ENCODE peak calls at places on chromosomes 11 and 22, in nine cellular contexts. S is fibroblast of pulmonary artery, B is nucleus accumbens, P is amniotic stem cell, O is lower leg skin, X is heart left ventricle, N is iris pigment epithelial cell, W is NCI-H1105, Z is putamen. G is an unnamed sample.

GRCh38 chr11:57345555-57346151 is 7.5 kb downstream of the P2RX3 start:
- DNase-seq in S (peak), B (peak), P (no peak), O (peak), X (peak), N (peak), W (peak), Z (peak), G (no peak)

GRCh38 chr11:119189393-119189792 is 4.1 kb downstream of the NHERF4 start:
- DNase-seq in S (no peak), B (no peak), P (no peak), O (no peak), X (no peak), N (no peak), W (no peak), Z (no peak), G (no peak)

GRCh38 chr11:69355346-69355940 is 61.5 kb downstream of the MYEOV start:
- DNase-seq in S (no peak), B (no peak), P (no peak), O (peak), X (no peak), N (no peak), W (no peak), Z (no peak), G (peak)

GRCh38 chr11:36818410-36818809 is 220.4 kb upstream of the RAG2 start:
- DNase-seq in S (no peak), B (no peak), P (no peak), O (no peak), X (no peak), N (no peak), W (no peak), Z (no peak), G (no peak)

GRCh38 chr11:2890466-2891241 is 5.1 kb upstream of the CDKN1C start:
- DNase-seq in S (peak), B (no peak), P (no peak), O (no peak), X (peak), N (peak), W (no peak), Z (no peak), G (no peak)

GRCh38 chr22:46149493-46149997 is 781 bp upstream of the PPARA start:
- DNase-seq in S (peak), B (peak), P (no peak), O (no peak), X (peak), N (peak), W (peak), Z (peak), G (peak)

GRCh38 chr22:48885271-48885918 is 942.3 kb downstream of the BRD1 start:
- DNase-seq in S (no peak), B (no peak), P (no peak), O (peak), X (no peak), N (no peak), W (no peak), Z (no peak), G (peak)

GRCh38 chr11:11148104-11148509 is 204.9 kb downstream of the CSNK2A3 start:
- DNase-seq in S (peak), B (no peak), P (peak), O (peak), X (peak), N (peak), W (no peak), Z (peak), G (peak)

GRCh38 chr11:6443269-6444003 is 2.6 kb upstream of the HPX start:
- DNase-seq in S (peak), B (peak), P (no peak), O (peak), X (peak), N (peak), W (peak), Z (peak), G (peak)

GRCh38 chr11:27699926-27700350 is 317 bp downstream of the BDNF start:
- DNase-seq in S (no peak), B (no peak), P (no peak), O (peak), X (no peak), N (peak), W (no peak), Z (no peak), G (no peak)

GRCh38 chr22:10727393-10727792 is 4800.6 kb upstream of the OR11H1 start:
- DNase-seq in S (no peak), B (no peak), P (no peak), O (no peak), X (no peak), N (no peak), W (no peak), Z (no peak), G (no peak)

GRCh38 chr11:30811226-30811625 is 225.1 kb upstream of the MPPED2 start:
- DNase-seq in S (no peak), B (no peak), P (no peak), O (no peak), X (no peak), N (no peak), W (no peak), Z (no peak), G (no peak)

GRCh38 chr11:27124514-27125264 is 84.1 kb downstream of the BBOX1 start:
- DNase-seq in S (peak), B (no peak), P (peak), O (no peak), X (no peak), N (peak), W (no peak), Z (no peak), G (no peak)

GRCh38 chr11:85182437-85183109 is 444.6 kb downstream of the DLG2 start:
- DNase-seq in S (peak), B (peak), P (no peak), O (no peak), X (no peak), N (peak), W (peak), Z (peak), G (no peak)

GRCh38 chr11:35579557-35580396 is 38.5 kb upstream of the FJX1 start:
- DNase-seq in S (peak), B (no peak), P (peak), O (no peak), X (no peak), N (peak), W (no peak), Z (no peak), G (no peak)

GRCh38 chr22:43471606-43472135 is 59.9 kb downstream of the MPPED1 start:
- DNase-seq in S (no peak), B (no peak), P (no peak), O (no peak), X (no peak), N (no peak), W (no peak), Z (no peak), G (no peak)

GRCh38 chr11:64759722-64760719 is at the start of gene PYGM:
- DNase-seq in S (peak), B (no peak), P (no peak), O (no peak), X (peak), N (peak), W (no peak), Z (no peak), G (peak)

GRCh38 chr11:117426941-117427340 is 99.3 kb downstream of the CEP164 start:
- DNase-seq in S (no peak), B (no peak), P (no peak), O (no peak), X (no peak), N (no peak), W (no peak), Z (no peak), G (peak)

GRCh38 chr11:8168485-8169257 is at the start of gene RIC3:
- DNase-seq in S (no peak), B (peak), P (no peak), O (peak), X (peak), N (no peak), W (peak), Z (peak), G (peak)

GRCh38 chr22:37254206-37254866 is 10.3 kb upstream of the RAC2 start:
- DNase-seq in S (peak), B (no peak), P (peak), O (no peak), X (no peak), N (peak), W (no peak), Z (no peak), G (no peak)

GRCh38 chr11:70650075-70650909 is 252.0 kb downstream of the CTTN start:
- DNase-seq in S (peak), B (no peak), P (no peak), O (no peak), X (peak), N (peak), W (no peak), Z (no peak), G (no peak)

GRCh38 chr11:50030193-50030592 is 2.5 kb upstream of the OR4C45 start:
- DNase-seq in S (no peak), B (no peak), P (no peak), O (no peak), X (no peak), N (no peak), W (no peak), Z (no peak), G (no peak)

GRCh38 chr11:113240389-113240788 is 74.0 kb upstream of the TTC12 start:
- DNase-seq in S (no peak), B (no peak), P (no peak), O (no peak), X (no peak), N (no peak), W (no peak), Z (no peak), G (no peak)

GRCh38 chr22:36156515-36157419 is 3.8 kb downstream of the APOL3 start:
- DNase-seq in S (peak), B (peak), P (peak), O (peak), X (peak), N (peak), W (no peak), Z (peak), G (peak)

GRCh38 chr22:16601437-16602223 is 9.0 kb upstream of the CCT8L2 start:
- DNase-seq in S (peak), B (no peak), P (no peak), O (no peak), X (peak), N (no peak), W (no peak), Z (no peak), G (no peak)

GRCh38 chr11:108973402-108974119 is 308.7 kb downstream of the DDX10 start:
- DNase-seq in S (peak), B (no peak), P (no peak), O (no peak), X (no peak), N (peak), W (no peak), Z (no peak), G (no peak)

GRCh38 chr11:69149646-69150045 is 6.1 kb upstream of the SMIM38 start:
- DNase-seq in S (no peak), B (no peak), P (no peak), O (no peak), X (no peak), N (no peak), W (no peak), Z (no peak), G (no peak)

GRCh38 chr11:123505546-123506299 is 75.7 kb downstream of the GRAMD1B start:
- DNase-seq in S (no peak), B (no peak), P (no peak), O (peak), X (no peak), N (no peak), W (no peak), Z (no peak), G (no peak)

GRCh38 chr22:37237371-37238268 is 6.4 kb downstream of the RAC2 start:
- DNase-seq in S (no peak), B (no peak), P (no peak), O (no peak), X (no peak), N (peak), W (no peak), Z (no peak), G (no peak)

GRCh38 chr22:32565002-32565339 is 90.4 kb downstream of the FBXO7 start:
- DNase-seq in S (no peak), B (no peak), P (no peak), O (no peak), X (no peak), N (no peak), W (no peak), Z (no peak), G (no peak)

GRCh38 chr22:47149976-47150375 is 387.5 kb downstream of the TBC1D22A start:
- DNase-seq in S (no peak), B (no peak), P (no peak), O (no peak), X (no peak), N (no peak), W (no peak), Z (no peak), G (no peak)

GRCh38 chr11:75437966-75438659 is 5.1 kb upstream of the KLHL35 start:
- DNase-seq in S (no peak), B (no peak), P (no peak), O (no peak), X (peak), N (no peak), W (no peak), Z (no peak), G (no peak)

G was measured in tibial artery.